ENCODE peak calls at places on chromosome 3, in six cellular contexts. X is GM23338, B is esophagus squamous epithelium, N is PC-3, L is keratinocyte, E is tibial artery. K is an unnamed sample.

GRCh38 chr3:179981646-179982045 is 55.1 kb downstream of the PEX5L start:
- DNase-seq in X (no peak), B (no peak), N (no peak), L (no peak), E (no peak), K (no peak)

GRCh38 chr3:79002465-79003372 is 765.1 kb downstream of the ROBO1 start:
- DNase-seq in X (no peak), B (no peak), N (no peak), L (no peak), E (no peak), K (no peak)

GRCh38 chr3:59563966-59564365 is 514.1 kb upstream of the CFAP20DC start:
- DNase-seq in X (no peak), B (no peak), N (no peak), L (no peak), E (no peak), K (no peak)

GRCh38 chr3:155605571-155605970 is 139.3 kb downstream of the PLCH1 start:
- DNase-seq in X (no peak), B (no peak), N (peak; percentile 48), L (no peak), E (no peak), K (no peak)

GRCh38 chr3:169998668-169999131 is 32.1 kb downstream of the SEC62 start:
- DNase-seq in X (no peak), B (no peak), N (peak; percentile 62), L (no peak), E (no peak), K (peak; percentile 65)

GRCh38 chr3:120147072-120147871 is 53.0 kb upstream of the GSK3B start:
- DNase-seq in X (peak; percentile 65), B (no peak), N (peak; percentile 85), L (no peak), E (no peak), K (peak; percentile 52)

GRCh38 chr3:157261000-157261399 is 101.1 kb upstream of the CCNL1 start:
- DNase-seq in X (no peak), B (no peak), N (no peak), L (no peak), E (no peak), K (no peak)

GRCh38 chr3:50971487-50971924 is 296.8 kb downstream of the DOCK3 start:
- DNase-seq in X (peak; percentile 86), B (no peak), N (peak; percentile 80), L (peak; percentile 19), E (no peak), K (peak; percentile 14)

GRCh38 chr3:114730397-114730796 is 416.7 kb downstream of the ZBTB20 start:
- DNase-seq in X (no peak), B (no peak), N (no peak), L (no peak), E (no peak), K (no peak)

GRCh38 chr3:72661115-72661457 is 187.2 kb downstream of the SHQ1 start:
- DNase-seq in X (no peak), B (no peak), N (peak; percentile 98), L (peak; percentile 69), E (peak; percentile 83), K (peak; percentile 61)

GRCh38 chr3:123522666-123523412 is 62.0 kb downstream of the HACD2 start:
- DNase-seq in X (no peak), B (no peak), N (no peak), L (no peak), E (no peak), K (no peak)

GRCh38 chr3:159782724-159783421 is 205.8 kb upstream of the IL12A start:
- DNase-seq in X (no peak), B (no peak), N (peak; percentile 80), L (no peak), E (no peak), K (no peak)

GRCh38 chr3:194851941-194852340 is 166.3 kb downstream of the FAM43A start:
- DNase-seq in X (no peak), B (no peak), N (no peak), L (no peak), E (no peak), K (no peak)

GRCh38 chr3:188196232-188196990 is 42.5 kb downstream of the LPP start:
- DNase-seq in X (no peak), B (no peak), N (no peak), L (no peak), E (no peak), K (no peak)

GRCh38 chr3:13674538-13675185 is 125.7 kb downstream of the FBLN2 start:
- DNase-seq in X (no peak), B (no peak), N (no peak), L (no peak), E (no peak), K (no peak)

GRCh38 chr3:32961189-32961715 is 9.8 kb downstream of the CCR4 start:
- DNase-seq in X (no peak), B (no peak), N (no peak), L (no peak), E (no peak), K (no peak)

GRCh38 chr3:74523811-74524210 is 90.6 kb downstream of the CNTN3 start:
- DNase-seq in X (no peak), B (no peak), N (no peak), L (no peak), E (no peak), K (no peak)

GRCh38 chr3:113216393-113216792 is 5.0 kb downstream of the BOC start:
- DNase-seq in X (no peak), B (no peak), N (no peak), L (no peak), E (no peak), K (no peak)

GRCh38 chr3:165195628-165196576 is at the start of gene SLITRK3:
- DNase-seq in X (peak; percentile 60), B (no peak), N (no peak), L (no peak), E (peak; percentile 37), K (no peak)

GRCh38 chr3:66153471-66153870 is 67.3 kb upstream of the SLC25A26 start:
- DNase-seq in X (peak; percentile 26), B (no peak), N (no peak), L (no peak), E (no peak), K (no peak)

GRCh38 chr3:155657161-155657560 is 87.7 kb downstream of the PLCH1 start:
- DNase-seq in X (no peak), B (no peak), N (no peak), L (no peak), E (no peak), K (no peak)

GRCh38 chr3:184873136-184873535 is 61.2 kb downstream of the VPS8 start:
- DNase-seq in X (no peak), B (no peak), N (no peak), L (no peak), E (no peak), K (no peak)

GRCh38 chr3:16130066-16130465 is 44.4 kb upstream of the GALNT15 start:
- DNase-seq in X (no peak), B (no peak), N (no peak), L (no peak), E (peak; percentile 82), K (no peak)
- H3K27ac ChIP-seq in X (no peak overlapping the region), B (no peak overlapping the region), N (no peak overlapping the region), L (no peak overlapping the region), E (peak overlapping the region; percentile 54), K (no peak overlapping the region)

GRCh38 chr3:58256511-58256910 is 18.9 kb downstream of the ABHD6 start:
- DNase-seq in X (no peak), B (no peak), N (no peak), L (no peak), E (no peak), K (no peak)

GRCh38 chr3:58260733-58261132 is 23.1 kb downstream of the ABHD6 start:
- DNase-seq in X (no peak), B (no peak), N (no peak), L (no peak), E (no peak), K (no peak)

GRCh38 chr3:58260261-58260731 is 22.7 kb downstream of the ABHD6 start:
- DNase-seq in X (no peak), B (no peak), N (peak; percentile 96), L (no peak), E (no peak), K (peak; percentile 29)

GRCh38 chr3:58261954-58262666 is 24.5 kb downstream of the ABHD6 start:
- DNase-seq in X (no peak), B (no peak), N (no peak), L (no peak), E (no peak), K (no peak)

GRCh38 chr3:58258392-58259040 is 20.9 kb downstream of the ABHD6 start:
- DNase-seq in X (no peak), B (no peak), N (no peak), L (no peak), E (no peak), K (no peak)
- H3K27ac ChIP-seq in X (no peak overlapping the region), B (no peak overlapping the region), N (no peak overlapping the region), L (no peak overlapping the region), E (no peak overlapping the region), K (no peak overlapping the region)

DNA sequence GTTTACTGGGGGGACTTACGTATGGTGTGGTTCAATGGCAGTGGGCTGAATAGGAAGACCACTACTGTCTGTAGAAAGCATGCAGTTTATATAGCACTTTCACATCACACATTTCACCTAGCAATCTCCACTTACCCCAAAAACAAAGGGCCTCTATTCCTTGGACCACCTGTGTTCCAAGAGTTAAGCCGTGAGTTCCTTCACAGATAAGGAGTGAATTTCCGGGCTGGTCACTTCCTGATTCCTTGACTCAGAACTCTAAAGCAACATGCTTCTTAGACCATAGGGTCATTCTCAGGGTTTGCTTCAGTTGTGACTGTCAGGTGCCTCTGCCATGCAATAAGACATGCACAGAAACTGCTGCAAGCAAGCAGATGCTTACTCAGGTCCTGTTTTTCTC is 588.5 kb upstream of the TGFBR2 start:
- DNase-seq in X (no peak), B (no peak), N (no peak), L (no peak), E (no peak), K (no peak)
- H3K27ac ChIP-seq in X (no peak overlapping the region), B (no peak overlapping the region), N (no peak overlapping the region), L (no peak overlapping the region), E (no peak overlapping the region), K (no peak overlapping the region)

DNA sequence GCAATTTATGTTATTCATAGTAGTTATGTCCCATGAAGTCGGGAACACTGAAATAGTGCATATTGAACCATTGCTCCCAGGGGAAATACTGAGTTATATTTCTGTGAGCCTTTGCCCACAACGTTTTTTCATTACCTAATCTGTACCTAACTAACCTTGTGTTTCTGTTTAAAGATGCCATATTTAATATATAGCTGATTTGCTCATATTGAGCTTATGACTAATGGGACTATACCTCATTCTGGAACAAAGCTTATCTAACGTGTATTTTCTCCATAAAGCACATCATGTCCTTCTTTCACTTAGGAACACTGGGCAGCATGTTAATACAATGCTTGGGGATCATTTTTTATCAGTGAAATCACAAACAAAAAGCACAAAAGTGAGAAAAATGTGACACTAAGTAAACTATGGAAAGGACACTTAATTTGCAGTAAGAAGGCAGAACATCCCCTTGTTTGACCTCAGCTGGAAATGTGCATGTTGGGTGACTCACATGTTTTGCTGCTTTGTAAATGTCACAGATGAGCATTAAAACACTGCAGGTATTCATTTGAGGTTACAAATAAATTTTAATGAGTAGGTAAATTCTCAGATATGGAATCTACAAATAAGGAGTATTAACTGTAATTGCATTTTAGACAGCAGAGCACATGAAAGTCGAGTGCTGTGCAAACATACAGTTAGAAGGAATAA is 20.1 kb downstream of the CHMP2B start:
- DNase-seq in X (no peak), B (no peak), N (peak; percentile 22), L (no peak), E (no peak), K (no peak)
- H3K27ac ChIP-seq in X (no peak overlapping the region), B (no peak overlapping the region), N (peak overlapping the region; percentile 59), L (no peak overlapping the region), E (no peak overlapping the region), K (no peak overlapping the region)

DNA sequence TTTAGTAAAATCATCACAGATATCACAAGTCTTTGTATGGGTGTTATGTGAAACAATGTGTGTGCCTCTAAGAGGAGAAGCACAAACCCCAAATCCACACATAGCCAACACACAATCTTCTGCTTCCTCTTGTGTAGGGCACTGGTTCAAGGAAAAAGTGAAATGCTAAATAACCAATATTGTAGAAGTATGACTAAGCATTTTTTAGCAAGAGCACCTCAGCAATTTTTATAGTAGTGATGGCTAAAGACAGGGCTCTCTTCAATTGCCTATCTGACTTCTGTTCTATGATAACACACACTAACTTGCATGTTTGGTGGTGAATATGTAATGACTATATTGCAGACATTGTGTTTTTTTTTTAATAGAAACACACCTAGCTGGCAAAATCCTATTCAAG is 997.9 kb upstream of the ALCAM start:
- DNase-seq in X (no peak), B (no peak), N (no peak), L (no peak), E (no peak), K (no peak)
- H3K27ac ChIP-seq in X (no peak overlapping the region), B (no peak overlapping the region), N (no peak overlapping the region), L (no peak overlapping the region), E (no peak overlapping the region), K (no peak overlapping the region)